ENCODE peak calls at places on chromosomes 11 and 22, in seven cellular contexts. One of them, this sample, is unnamed.

GRCh38 chr11:64285885-64286800 is 495 bp downstream of the GPR137 start:
- DNase-seq in amniotic stem cell: no peak
- DNase-seq in GM12865: peak
- DNase-seq in caudate nucleus: no peak
- DNase-seq in ecto neural progenitor cell: no peak
- DNase-seq in activated naive CD4-positive, alpha-beta T cell treated with Interleukin-2 at 50 U/mL for 16 hours: peak
- DNase-seq in DMS153: peak
- DNase-seq in this sample: no peak

GRCh38 chr11:117335399-117335798 is 7.7 kb downstream of the CEP164 start:
- DNase-seq in amniotic stem cell: no peak
- DNase-seq in GM12865: no peak
- DNase-seq in caudate nucleus: no peak
- DNase-seq in ecto neural progenitor cell: no peak
- DNase-seq in activated naive CD4-positive, alpha-beta T cell treated with Interleukin-2 at 50 U/mL for 16 hours: no peak
- DNase-seq in DMS153: no peak
- DNase-seq in this sample: no peak

GRCh38 chr11:44767421-44767820 is 40.7 kb downstream of the TSPAN18 start:
- DNase-seq in amniotic stem cell: no peak
- DNase-seq in GM12865: no peak
- DNase-seq in caudate nucleus: no peak
- DNase-seq in ecto neural progenitor cell: no peak
- DNase-seq in activated naive CD4-positive, alpha-beta T cell treated with Interleukin-2 at 50 U/mL for 16 hours: no peak
- DNase-seq in DMS153: no peak
- DNase-seq in this sample: no peak

GRCh38 chr11:120914021-120914420 is 109.9 kb upstream of the TBCEL start:
- DNase-seq in amniotic stem cell: no peak
- DNase-seq in GM12865: no peak
- DNase-seq in caudate nucleus: no peak
- DNase-seq in ecto neural progenitor cell: no peak
- DNase-seq in activated naive CD4-positive, alpha-beta T cell treated with Interleukin-2 at 50 U/mL for 16 hours: no peak
- DNase-seq in DMS153: no peak
- DNase-seq in this sample: no peak

GRCh38 chr11:73192272-73192671 is 25.8 kb upstream of the P2RY2 start:
- DNase-seq in amniotic stem cell: no peak
- DNase-seq in GM12865: no peak
- DNase-seq in caudate nucleus: no peak
- DNase-seq in ecto neural progenitor cell: no peak
- DNase-seq in activated naive CD4-positive, alpha-beta T cell treated with Interleukin-2 at 50 U/mL for 16 hours: no peak
- DNase-seq in DMS153: no peak
- DNase-seq in this sample: no peak

GRCh38 chr11:119113716-119114115 is 6.6 kb downstream of the C2CD2L start:
- DNase-seq in amniotic stem cell: no peak
- DNase-seq in GM12865: no peak
- DNase-seq in caudate nucleus: no peak
- DNase-seq in ecto neural progenitor cell: no peak
- DNase-seq in activated naive CD4-positive, alpha-beta T cell treated with Interleukin-2 at 50 U/mL for 16 hours: no peak
- DNase-seq in DMS153: no peak
- DNase-seq in this sample: no peak

GRCh38 chr22:33467718-33468117 is 409.5 kb upstream of the SYN3 start:
- DNase-seq in amniotic stem cell: no peak
- DNase-seq in GM12865: no peak
- DNase-seq in caudate nucleus: no peak
- DNase-seq in ecto neural progenitor cell: no peak
- DNase-seq in activated naive CD4-positive, alpha-beta T cell treated with Interleukin-2 at 50 U/mL for 16 hours: no peak
- DNase-seq in DMS153: no peak
- DNase-seq in this sample: no peak

GRCh38 chr11:62577046-62577708 is 3.5 kb upstream of the EEF1G start:
- DNase-seq in amniotic stem cell: no peak
- DNase-seq in GM12865: no peak
- DNase-seq in caudate nucleus: no peak
- DNase-seq in ecto neural progenitor cell: no peak
- DNase-seq in activated naive CD4-positive, alpha-beta T cell treated with Interleukin-2 at 50 U/mL for 16 hours: no peak
- DNase-seq in DMS153: no peak
- DNase-seq in this sample: no peak

GRCh38 chr22:25159028-25159427 is 40.6 kb upstream of the CRYBB3 start:
- DNase-seq in amniotic stem cell: no peak
- DNase-seq in GM12865: no peak
- DNase-seq in caudate nucleus: no peak
- DNase-seq in ecto neural progenitor cell: no peak
- DNase-seq in activated naive CD4-positive, alpha-beta T cell treated with Interleukin-2 at 50 U/mL for 16 hours: no peak
- DNase-seq in DMS153: no peak
- DNase-seq in this sample: no peak